ENCODE peak calls at places on chromosomes 6 and 20, in five cellular contexts. T is GM23248, Q is left ventricle myocardium inferior, S is K562, W is fibroblast of lung. Z is an unnamed sample. For H3K4me1, the result is how much of the 10 kb centered on the place peaks cover.

GRCh38 chr20:47196091-47197081 is 160.1 kb downstream of the ZMYND8 start:
- DNase-seq in T (peak), Q (peak), S (peak), W (peak), Z (peak)

GRCh38 chr6:144033816-144034540 is 25.9 kb upstream of the PLAGL1 start:
- DNase-seq in T (peak), Q (no peak), S (peak), W (peak), Z (peak)

GRCh38 chr6:161903584-161904232 is 629.8 kb upstream of the AGPAT4 start:
- DNase-seq in T (no peak), Q (no peak), S (no peak), W (no peak), Z (no peak)

GRCh38 chr20:50534567-50534966 is 24.4 kb downstream of the PTPN1 start:
- DNase-seq in T (peak), Q (no peak), S (no peak), W (peak), Z (no peak)

GRCh38 chr6:12656841-12657435 is 59.6 kb upstream of the PHACTR1 start:
- DNase-seq in T (peak), Q (no peak), S (no peak), W (peak), Z (no peak)

GRCh38 chr6:128600397-128600951 is 80.1 kb upstream of the PTPRK start:
- DNase-seq in T (peak), Q (no peak), S (no peak), W (peak), Z (peak)

GRCh38 chr6:26056583-26057350 is 30.5 kb upstream of the HFE start:
- DNase-seq in T (peak), Q (no peak), S (peak), W (peak), Z (peak)

GRCh38 chr20:63068711-63069367 is 62.1 kb upstream of the BHLHE23 start:
- DNase-seq in T (no peak), Q (no peak), S (no peak), W (no peak), Z (no peak)

GRCh38 chr20:49765846-49766541 is 46.6 kb upstream of the SLC9A8 start:
- DNase-seq in T (no peak), Q (no peak), S (peak), W (no peak), Z (no peak)

GRCh38 chr20:1418335-1418734 is 25.5 kb upstream of the FKBP1A start:
- DNase-seq in T (peak), Q (no peak), S (no peak), W (peak), Z (no peak)

GRCh38 chr6:55594442-55594841 is 15.4 kb upstream of the HMGCLL1 start:
- DNase-seq in T (no peak), Q (no peak), S (no peak), W (no peak), Z (peak)

GRCh38 chr6:2944405-2945068 is 26.8 kb downstream of the SERPINB6 start:
- DNase-seq in T (no peak), Q (no peak), S (no peak), W (no peak), Z (no peak)

GRCh38 chr20:33709398-33709797 is 10.7 kb downstream of the PXMP4 start:
- DNase-seq in T (peak), Q (no peak), S (peak), W (no peak), Z (no peak)

GRCh38 chr6:105300090-105300489 is 102.8 kb downstream of the PREP start:
- DNase-seq in T (no peak), Q (no peak), S (no peak), W (peak), Z (no peak)

GRCh38 chr20:62636446-62636845 is 5.9 kb upstream of the SLCO4A1 start:
- DNase-seq in T (no peak), Q (no peak), S (no peak), W (no peak), Z (no peak)

GRCh38 chr20:50054626-50055511 is 58.1 kb downstream of the UBE2V1 start:
- DNase-seq in T (peak), Q (peak), S (no peak), W (peak), Z (no peak)

GRCh38 chr20:10219452-10219791 is 792 bp downstream of the SNAP25 start:
- DNase-seq in T (peak), Q (peak), S (peak), W (peak), Z (peak)

GRCh38 chr6:93474733-93475179 is 55.4 kb upstream of the EPHA7 start:
- DNase-seq in T (no peak), Q (no peak), S (no peak), W (no peak), Z (no peak)

GRCh38 chr20:42274977-42275376 is 656.8 kb upstream of the CHD6 start:
- DNase-seq in T (no peak), Q (no peak), S (no peak), W (no peak), Z (no peak)

GRCh38 chr6:165056292-165056691 is 253.1 kb downstream of the C6orf118 start:
- DNase-seq in T (no peak), Q (no peak), S (no peak), W (no peak), Z (no peak)

GRCh38 chr20:2602746-2603145 is 49.7 kb upstream of the NOP56 start:
- DNase-seq in T (no peak), Q (no peak), S (no peak), W (no peak), Z (no peak)

GRCh38 chr20:17495826-17496225 is 35.4 kb downstream of the BFSP1 start:
- DNase-seq in T (no peak), Q (no peak), S (no peak), W (no peak), Z (no peak)

GRCh38 chr6:951782-952181 is 258.8 kb upstream of the EXOC2 start:
- DNase-seq in T (no peak), Q (no peak), S (no peak), W (no peak), Z (no peak)

GRCh38 chr20:58309607-58310290 is at the start of gene RAB22A:
- DNase-seq in T (peak), Q (peak), S (peak), W (peak), Z (peak)
- H3K4me1 ChIP-seq in T (under half), Q (under half), S (under half), W (under half), Z (under half)

GRCh38 chr6:15359335-15359862 is 113.5 kb downstream of the JARID2 start:
- DNase-seq in T (peak), Q (no peak), S (no peak), W (peak), Z (peak)

GRCh38 chr6:15355683-15356099 is 109.8 kb downstream of the JARID2 start:
- DNase-seq in T (no peak), Q (no peak), S (no peak), W (no peak), Z (no peak)

GRCh38 chr6:15360300-15360699 is 114.4 kb downstream of the JARID2 start:
- DNase-seq in T (no peak), Q (no peak), S (no peak), W (no peak), Z (no peak)

GRCh38 chr6:15357832-15358231 is 112.0 kb downstream of the JARID2 start:
- DNase-seq in T (no peak), Q (no peak), S (no peak), W (no peak), Z (no peak)

GRCh38 chr6:15358579-15359327 is 112.9 kb downstream of the JARID2 start:
- DNase-seq in T (no peak), Q (no peak), S (peak), W (peak), Z (peak)
- H3K4me1 ChIP-seq in T (under half), Q (half or more), S (under half), W (under half), Z (under half)

DNA sequence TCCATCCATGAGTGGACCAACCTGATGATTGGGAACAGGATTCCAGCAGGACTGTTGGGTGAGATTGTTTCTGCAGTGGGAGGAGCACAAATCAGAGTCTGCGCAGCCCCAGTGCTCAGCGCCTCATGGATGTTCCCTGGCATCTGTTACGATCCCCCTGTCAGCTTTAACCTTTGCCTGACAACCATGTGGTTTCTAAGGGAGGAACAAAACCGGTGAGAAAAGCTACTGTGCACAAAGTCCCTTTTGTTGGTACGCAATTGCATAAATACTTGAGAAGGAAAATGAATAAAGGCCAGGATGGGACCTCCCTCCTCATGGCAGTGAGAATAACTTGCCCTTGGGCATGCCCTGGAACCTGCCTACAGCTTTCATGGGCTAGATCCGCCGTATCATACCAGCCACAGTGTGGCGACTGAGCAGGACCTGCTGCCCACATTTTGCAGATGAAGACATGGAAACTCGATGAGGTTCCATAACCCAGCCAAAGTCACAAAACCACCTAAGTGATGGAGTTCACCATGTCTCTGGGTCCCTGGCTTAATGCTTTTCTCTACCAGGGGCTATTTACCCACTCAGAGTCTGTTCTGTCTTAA is 81.0 kb downstream of the RIN2 start:
- DNase-seq in T (no peak), Q (no peak), S (no peak), W (no peak), Z (no peak)
- H3K4me1 ChIP-seq in T (under half), Q (under half), S (under half), W (under half), Z (under half)

GRCh38 chr6:43874814-43875590 is 105.0 kb downstream of the VEGFA start:
- DNase-seq in T (no peak), Q (no peak), S (no peak), W (no peak), Z (no peak)

GRCh38 chr6:43876602-43877001 is 106.6 kb downstream of the VEGFA start:
- DNase-seq in T (no peak), Q (no peak), S (no peak), W (peak), Z (no peak)

GRCh38 chr6:43877463-43878126 is 107.6 kb downstream of the VEGFA start:
- DNase-seq in T (no peak), Q (no peak), S (peak), W (no peak), Z (no peak)

GRCh38 chr6:43877021-43877420 is 107.0 kb downstream of the VEGFA start:
- DNase-seq in T (no peak), Q (no peak), S (no peak), W (no peak), Z (no peak)

GRCh38 chr6:43875849-43876572 is 106.0 kb downstream of the VEGFA start:
- DNase-seq in T (no peak), Q (no peak), S (no peak), W (no peak), Z (no peak)
- H3K4me1 ChIP-seq in T (under half), Q (under half), S (under half), W (under half), Z (under half)

GRCh38 chr20:46073443-46073842 is 16.3 kb downstream of the NCOA5 start:
- DNase-seq in T (no peak), Q (no peak), S (no peak), W (peak), Z (no peak)
- H3K4me1 ChIP-seq in T (under half), Q (under half), S (under half), W (under half), Z (under half)

GRCh38 chr6:56724455-56724854 is 81.8 kb upstream of the DST start:
- DNase-seq in T (peak), Q (no peak), S (no peak), W (peak), Z (no peak)
- H3K4me1 ChIP-seq in T (half or more), Q (half or more), S (under half), W (under half), Z (under half)

DNA sequence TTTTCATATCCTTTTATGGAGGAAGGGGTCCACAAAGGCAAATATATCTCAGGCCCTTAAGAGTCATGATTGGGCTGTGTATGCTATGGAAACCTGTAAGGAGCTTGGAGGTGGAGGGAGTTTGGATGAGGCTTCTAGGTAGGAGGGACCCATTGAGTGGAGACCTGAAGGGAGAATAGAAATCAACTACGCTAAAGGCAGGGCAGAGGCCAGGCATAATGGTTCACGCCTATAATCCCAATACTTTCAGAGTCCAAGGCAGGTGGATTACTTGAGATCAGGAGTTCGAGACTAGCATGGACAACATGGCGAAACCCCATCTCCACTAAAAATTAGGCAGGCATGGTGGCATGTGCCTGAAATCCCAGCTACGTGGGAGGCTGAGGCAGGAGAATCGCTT is 34.4 kb upstream of the ZNF217 start:
- DNase-seq in T (no peak), Q (no peak), S (no peak), W (no peak), Z (no peak)
- H3K4me1 ChIP-seq in T (under half), Q (under half), S (under half), W (under half), Z (under half)

DNA sequence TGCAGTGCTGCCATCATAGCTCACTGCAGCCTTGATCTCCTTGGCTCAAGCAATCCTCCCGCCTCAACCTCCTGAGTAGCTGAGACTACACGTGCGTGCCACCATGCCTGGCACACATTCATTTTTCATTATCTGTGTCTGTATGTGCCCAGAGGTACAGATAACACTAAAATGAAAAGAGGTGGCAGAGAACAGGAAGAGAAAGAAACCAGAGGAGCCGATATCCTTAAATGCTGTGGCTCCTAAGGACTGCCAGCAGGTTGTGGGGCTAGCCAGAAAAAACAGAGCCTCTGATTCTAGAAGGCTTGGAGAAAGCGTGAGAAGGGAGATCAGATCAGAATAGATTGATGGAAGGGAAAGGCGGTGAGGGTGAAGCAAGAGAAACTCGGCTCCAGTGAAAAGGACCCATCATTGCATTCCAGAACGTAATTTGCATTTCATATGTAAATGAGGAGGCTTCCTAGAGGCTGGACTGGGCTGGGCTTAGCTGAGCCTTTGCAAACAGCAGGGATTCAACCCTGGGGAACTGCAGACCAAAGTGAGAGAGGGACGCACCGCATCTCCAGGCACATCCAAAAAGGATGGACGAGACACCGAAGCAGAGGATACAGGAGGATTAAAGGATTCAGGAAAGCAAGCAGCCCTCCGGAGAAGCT is 64.2 kb downstream of the GCNT2 start:
- DNase-seq in T (no peak), Q (no peak), S (no peak), W (peak), Z (no peak)
- H3K4me1 ChIP-seq in T (under half), Q (under half), S (under half), W (under half), Z (half or more)

GRCh38 chr6:30748301-30748769 is 4.0 kb upstream of the IER3 start:
- DNase-seq in T (no peak), Q (no peak), S (no peak), W (no peak), Z (no peak)
- H3K4me1 ChIP-seq in T (under half), Q (half or more), S (under half), W (under half), Z (under half)